ENCODE peak calls at places on chromosomes 5 and 9, in five cellular contexts. M, S, E, U and C are unnamed samples.

GRCh38 chr5:65818592-65818991 is 96.6 kb downstream of the NLN start:
- DNase-seq in S (no peak), E (no peak), U (no peak), M (peak; percentile 20), C (no peak)

GRCh38 chr5:40240111-40240510 is 439.6 kb upstream of the PTGER4 start:
- DNase-seq in M (no peak), S (no peak), E (no peak), U (no peak), C (no peak)

GRCh38 chr5:153546566-153546965 is 56.1 kb downstream of the GRIA1 start:
- DNase-seq in M (no peak), U (no peak), S (no peak), E (no peak), C (no peak)

GRCh38 chr9:99312736-99313135 is 90.7 kb downstream of the SEC61B start:
- DNase-seq in M (no peak), U (no peak), E (no peak), S (no peak), C (no peak)

GRCh38 chr5:36897616-36898015 is 21.0 kb downstream of the NIPBL start:
- DNase-seq in M (no peak), U (no peak), E (no peak), S (no peak), C (no peak)

GRCh38 chr5:41270423-41271251 is 57.3 kb upstream of the C6 start:
- DNase-seq in M (peak; percentile 62), S (peak; percentile 29), E (no peak), U (no peak), C (peak; percentile 28)

GRCh38 chr5:43227655-43228054 is 35.6 kb downstream of the NIM1K start:
- DNase-seq in U (no peak), S (no peak), E (no peak), M (peak; percentile 47), C (peak; percentile 36)

GRCh38 chr5:139108056-139108811 is 89.9 kb downstream of the SIL1 start:
- DNase-seq in S (no peak), M (peak; percentile 29), U (no peak), E (peak; percentile 78), C (peak; percentile 28)

GRCh38 chr9:23752859-23753258 is 73.2 kb downstream of the ELAVL2 start:
- DNase-seq in S (no peak), M (no peak), E (no peak), U (no peak), C (no peak)

GRCh38 chr5:67393211-67393610 is 196.6 kb upstream of the CD180 start:
- DNase-seq in U (no peak), E (no peak), M (no peak), S (no peak), C (no peak)

GRCh38 chr5:125815-126214 is 33.8 kb downstream of the PLEKHG4B start:
- DNase-seq in E (no peak), M (no peak), U (no peak), S (no peak), C (no peak)

GRCh38 chr9:27460225-27461023 is 63.7 kb upstream of the IFNK start:
- DNase-seq in S (no peak), E (no peak), U (no peak), M (no peak), C (no peak)

GRCh38 chr5:103895738-103896137 is 333.1 kb upstream of the NUDT12 start:
- DNase-seq in U (no peak), E (no peak), S (no peak), M (no peak), C (no peak)